ENCODE peak calls at places on chromosomes 3 and 15, in ten cellular contexts. J, U, W, A, B, I, Y, P, C and N are unnamed samples.

GRCh38 chr3:3998140-3998977 is 199.1 kb downstream of the LRRN1 start:
- DNase-seq in J (no peak), Y (no peak), B (no peak), A (no peak), I (peak), W (peak), C (peak), U (no peak), P (no peak), N (no peak)

GRCh38 chr3:123449092-123449985 is 449 bp upstream of the ADCY5 start:
- DNase-seq in U (no peak), J (no peak), C (peak), B (no peak), P (no peak), W (peak), I (peak), Y (no peak), A (peak), N (peak)

GRCh38 chr3:195550723-195551122 is 7.6 kb upstream of the PPP1R2 start:
- DNase-seq in P (no peak), I (no peak), B (no peak), A (no peak), Y (no peak), W (no peak), U (no peak), C (no peak), J (no peak), N (no peak)

GRCh38 chr3:128496019-128496601 is 3.1 kb upstream of the GATA2 start:
- DNase-seq in I (no peak), P (no peak), J (no peak), C (no peak), U (peak), Y (no peak), A (no peak), B (no peak), W (no peak), N (no peak)

GRCh38 chr3:27253831-27254230 is 115.4 kb downstream of the NEK10 start:
- DNase-seq in W (peak), B (peak), P (no peak), I (peak), J (peak), C (peak), Y (peak), A (peak), U (no peak), N (no peak)

GRCh38 chr3:144840866-144841265 is 869.2 kb downstream of the DIPK2A start:
- DNase-seq in P (no peak), A (no peak), J (no peak), W (no peak), B (no peak), U (no peak), C (no peak), Y (no peak), I (no peak), N (no peak)

GRCh38 chr15:73873889-73874511 is 636 bp downstream of the TBC1D21 start:
- DNase-seq in P (no peak), Y (no peak), A (peak), I (peak), U (no peak), C (peak), B (no peak), W (peak), J (no peak), N (no peak)

GRCh38 chr3:123728014-123728413 is 143.2 kb upstream of the HACD2 start:
- DNase-seq in W (no peak), B (no peak), C (no peak), I (no peak), A (peak), U (no peak), Y (no peak), P (no peak), J (no peak), N (no peak)

GRCh38 chr3:27134165-27134796 is 234.9 kb downstream of the NEK10 start:
- DNase-seq in A (peak), W (peak), Y (peak), I (peak), P (peak), J (peak), C (peak), B (no peak), U (peak), N (peak)

GRCh38 chr3:142027713-142028112 is 121.6 kb downstream of the TFDP2 start:
- DNase-seq in C (peak), W (no peak), U (no peak), I (peak), B (no peak), P (no peak), J (no peak), A (peak), Y (no peak), N (no peak)

GRCh38 chr3:194686816-194687637 is 1.3 kb downstream of the FAM43A start:
- DNase-seq in B (peak), J (peak), A (peak), C (peak), W (peak), I (peak), Y (no peak), U (peak), P (no peak), N (peak)

GRCh38 chr15:51793521-51793920 is 35.9 kb upstream of the TMOD3 start:
- DNase-seq in A (no peak), W (no peak), J (peak), U (no peak), C (peak), I (no peak), Y (no peak), B (no peak), P (peak), N (no peak)

GRCh38 chr3:135499426-135499825 is 466.1 kb upstream of the PPP2R3A start:
- DNase-seq in I (no peak), U (no peak), C (no peak), J (no peak), Y (no peak), P (no peak), B (no peak), A (peak), W (no peak), N (no peak)

GRCh38 chr3:139772539-139773500 is 95.0 kb upstream of the NMNAT3 start:
- DNase-seq in A (peak), Y (no peak), I (peak), W (no peak), J (no peak), C (no peak), B (no peak), U (no peak), P (no peak), N (no peak)

GRCh38 chr3:172355836-172356235 is 92.4 kb downstream of the GHSR start:
- DNase-seq in U (no peak), B (no peak), I (peak), W (no peak), Y (no peak), P (no peak), J (no peak), C (peak), A (peak), N (no peak)

DNA sequence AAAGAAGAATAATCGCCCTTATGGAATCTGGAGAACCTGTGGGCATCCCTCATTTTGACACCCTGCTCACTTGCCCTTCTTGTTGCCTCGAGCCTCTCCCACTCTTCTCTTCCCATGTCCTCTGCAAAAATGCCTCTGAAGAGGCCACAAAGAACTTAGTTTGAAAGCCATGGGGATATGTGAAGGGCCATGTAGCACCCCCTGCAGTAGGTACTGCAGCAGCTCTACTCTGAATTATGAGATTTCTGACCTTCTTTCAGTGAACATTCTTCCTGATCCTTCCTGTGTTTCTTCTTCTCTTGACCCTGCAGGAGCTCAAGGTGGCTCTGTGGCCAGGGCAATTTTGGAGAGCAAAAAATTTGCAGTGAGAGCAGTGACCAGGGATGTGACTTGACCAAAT is 30.4 kb upstream of the TRA2B start:
- DNase-seq in J (no peak), U (no peak), C (no peak), Y (no peak), A (no peak), P (no peak), B (no peak), I (no peak), W (no peak), N (no peak)
- TF ChIP-seq CTCF in J (no peak), U (no peak), C (peak), Y (no peak), A (no peak), P (no peak), B (no peak), I (no peak), W (no peak), N (no peak)

DNA sequence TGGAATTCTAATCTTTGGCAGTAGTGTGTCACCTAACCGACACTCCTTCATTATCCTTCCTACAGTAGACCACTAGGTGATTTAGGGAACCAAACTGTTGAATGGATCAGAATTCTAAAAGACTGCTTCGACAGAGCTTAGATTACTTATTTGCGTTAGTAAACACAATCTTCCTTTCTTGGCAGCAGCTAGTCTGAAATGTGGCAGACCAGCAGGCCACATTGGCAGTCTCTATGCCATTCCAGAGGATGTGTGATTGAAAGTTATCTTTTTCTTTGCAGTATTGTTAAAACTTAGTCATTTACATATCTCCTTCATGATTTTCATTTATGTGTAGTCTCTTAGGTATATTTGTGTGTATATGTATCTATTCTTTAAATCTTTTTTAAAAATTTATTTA is 23.6 kb downstream of the MBNL1 start:
- DNase-seq in J (no peak), I (no peak), W (no peak), P (no peak), Y (no peak), C (no peak), A (no peak), B (no peak), U (no peak), N (no peak)
- TF ChIP-seq CTCF in J (no peak), I (no peak), W (no peak), P (no peak), Y (no peak), C (no peak), A (no peak), B (no peak), U (no peak), N (no peak)

GRCh38 chr3:43627360-43627759 is 5.5 kb upstream of the ANO10 start:
- DNase-seq in C (no peak), W (no peak), A (no peak), U (no peak), B (no peak), P (no peak), I (no peak), Y (no peak), J (no peak), N (no peak)

GRCh38 chr3:43629254-43629653 is 7.4 kb upstream of the ANO10 start:
- DNase-seq in W (no peak), C (no peak), U (no peak), B (no peak), P (no peak), I (no peak), A (peak), Y (no peak), J (no peak), N (no peak)

GRCh38 chr3:43632986-43633385 is 11.2 kb upstream of the ANO10 start:
- DNase-seq in C (no peak), J (no peak), Y (no peak), B (no peak), U (no peak), P (no peak), I (no peak), A (no peak), W (no peak), N (no peak)

GRCh38 chr3:43629741-43630140 is 7.9 kb upstream of the ANO10 start:
- DNase-seq in Y (no peak), C (no peak), I (no peak), P (no peak), W (no peak), U (no peak), J (no peak), A (no peak), B (no peak), N (no peak)

DNA sequence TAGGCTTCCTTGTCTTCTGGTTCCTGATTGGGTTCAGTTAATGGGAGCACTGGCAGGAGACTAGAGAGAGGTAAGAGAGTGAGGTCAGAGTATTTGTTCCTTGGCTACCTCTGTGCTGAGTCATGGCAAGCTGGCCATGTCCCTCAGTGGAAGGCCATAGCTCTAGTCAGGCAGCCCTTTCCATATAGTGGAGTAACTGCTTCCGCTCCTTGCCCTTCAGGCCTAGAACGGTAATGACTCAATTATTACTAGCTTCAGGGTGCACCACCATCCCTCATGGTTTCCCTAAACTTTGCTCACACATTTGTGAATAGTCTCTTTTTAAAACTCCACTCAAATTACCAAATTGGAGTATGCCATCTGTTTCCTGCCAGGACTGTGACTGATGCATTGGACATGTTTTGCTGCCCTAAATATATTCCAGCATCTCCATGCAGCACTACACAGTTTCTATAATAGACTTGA is 10.5 kb upstream of the ANO10 start:
- DNase-seq in U (no peak), A (peak), B (no peak), C (peak), I (peak), Y (no peak), P (no peak), W (no peak), J (no peak), N (no peak)
- TF ChIP-seq CTCF in U (no peak), A (peak), B (no peak), C (no peak), I (no peak), Y (no peak), P (no peak), W (no peak), J (no peak), N (no peak)

GRCh38 chr3:107956991-107957467 is 133.8 kb downstream of the CD47 start:
- DNase-seq in B (peak), A (peak), P (peak), C (no peak), Y (no peak), I (no peak), J (peak), U (peak), W (no peak), N (no peak)

GRCh38 chr3:107958151-107958550 is 132.7 kb downstream of the CD47 start:
- DNase-seq in P (no peak), C (no peak), W (no peak), J (no peak), I (no peak), A (peak), U (no peak), Y (no peak), B (no peak), N (no peak)

GRCh38 chr3:107953707-107954106 is 137.1 kb downstream of the CD47 start:
- DNase-seq in Y (no peak), B (no peak), P (no peak), A (no peak), W (no peak), I (no peak), J (no peak), C (no peak), U (no peak), N (no peak)

GRCh38 chr3:107957506-107957905 is 133.3 kb downstream of the CD47 start:
- DNase-seq in I (no peak), B (no peak), W (no peak), C (no peak), A (no peak), Y (no peak), U (no peak), J (no peak), P (no peak), N (no peak)

GRCh38 chr3:107954845-107955244 is 136.0 kb downstream of the CD47 start:
- DNase-seq in W (no peak), Y (no peak), C (no peak), P (no peak), I (no peak), A (no peak), B (no peak), J (no peak), U (no peak), N (no peak)
- TF ChIP-seq CTCF in W (no peak), Y (no peak), C (no peak), P (no peak), I (no peak), A (no peak), B (no peak), J (no peak), U (no peak), N (no peak)

GRCh38 chr3:164194842-164195241 is 883.5 kb downstream of the SI start:
- DNase-seq in A (no peak), C (no peak), I (no peak), J (no peak), Y (no peak), B (no peak), P (no peak), W (no peak), U (no peak), N (no peak)
- TF ChIP-seq CTCF in A (no peak), C (peak), I (no peak), J (no peak), Y (no peak), B (no peak), P (no peak), W (peak), U (no peak), N (no peak)

GRCh38 chr3:7146529-7146928 is 285.6 kb downstream of the GRM7 start:
- DNase-seq in C (no peak), B (no peak), A (no peak), W (no peak), Y (no peak), U (no peak), P (no peak), I (no peak), J (no peak), N (no peak)

DNA sequence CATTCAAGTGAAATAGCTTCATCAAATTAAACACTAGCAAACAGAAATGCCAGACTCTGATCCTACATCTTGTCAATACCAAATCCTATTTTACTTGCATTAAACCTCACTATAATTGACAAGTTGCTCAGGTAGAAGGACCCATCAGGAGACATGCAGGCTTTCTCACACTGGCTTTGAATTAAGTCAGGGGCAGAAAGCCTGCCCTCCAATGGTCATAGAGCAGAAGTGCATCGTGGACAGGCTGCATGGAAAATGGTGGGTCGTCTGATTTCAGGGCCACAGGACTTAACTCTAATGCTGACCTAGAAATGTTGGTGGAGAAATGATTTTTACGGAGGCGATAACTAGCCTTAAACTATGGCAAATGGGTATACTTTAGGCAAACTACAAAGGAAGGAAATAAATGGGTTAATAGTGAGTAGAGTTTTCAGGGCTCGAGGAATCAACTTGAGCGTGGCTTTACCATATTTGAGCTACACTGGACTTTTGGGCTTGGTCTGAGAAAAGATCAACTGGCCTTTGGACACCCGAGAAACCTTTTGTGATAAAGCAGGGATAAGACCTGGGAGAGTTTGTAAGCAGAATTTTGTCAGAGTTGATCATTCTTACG is 283.9 kb downstream of the GRM7 start:
- DNase-seq in C (peak), I (peak), B (no peak), P (no peak), A (no peak), J (no peak), U (no peak), Y (no peak), W (peak), N (no peak)
- TF ChIP-seq CTCF in C (peak), I (peak), B (peak), P (no peak), A (no peak), J (peak), U (no peak), Y (no peak), W (peak), N (no peak)

GRCh38 chr15:49115062-49115461 is 40.3 kb downstream of the COPS2 start:
- DNase-seq in W (no peak), A (no peak), J (no peak), C (no peak), U (no peak), I (no peak), P (no peak), B (no peak), Y (no peak), N (no peak)

GRCh38 chr15:49110158-49110944 is 45.0 kb downstream of the COPS2 start:
- DNase-seq in Y (no peak), U (no peak), J (no peak), C (no peak), A (no peak), W (no peak), B (no peak), I (no peak), P (no peak), N (no peak)

GRCh38 chr15:49121901-49122300 is 33.5 kb downstream of the COPS2 start:
- DNase-seq in B (no peak), Y (no peak), P (no peak), C (no peak), J (no peak), U (no peak), W (no peak), A (no peak), I (no peak), N (no peak)

GRCh38 chr15:49116108-49116507 is 39.3 kb downstream of the COPS2 start:
- DNase-seq in I (no peak), P (no peak), Y (no peak), B (no peak), U (no peak), A (no peak), J (no peak), C (no peak), W (no peak), N (no peak)
- TF ChIP-seq CTCF in I (no peak), P (no peak), Y (no peak), B (no peak), U (no peak), A (no peak), J (no peak), C (no peak), W (no peak), N (no peak)